ENCODE peak calls at places on chromosomes 2 and 18, in six cellular contexts. S, D, H, K, C and R are unnamed samples.

GRCh38 chr2:4047961-4048891 is 344.9 kb downstream of the DCDC2C start:
- DNase-seq in D (no peak), H (peak), C (no peak), K (no peak), S (no peak), R (no peak)

GRCh38 chr2:37630778-37631177 is 40.7 kb downstream of the CDC42EP3 start:
- DNase-seq in H (no peak), K (no peak), C (no peak), D (no peak), S (no peak), R (no peak)

GRCh38 chr2:224309216-224309615 is 92.7 kb downstream of the FAM124B start:
- DNase-seq in K (no peak), C (no peak), H (no peak), S (no peak), D (no peak), R (no peak)

GRCh38 chr2:44139741-44140140 is 28.9 kb upstream of the PPM1B start:
- DNase-seq in D (no peak), K (no peak), H (no peak), C (no peak), S (no peak), R (no peak)

GRCh38 chr2:225030089-225030653 is 12.1 kb downstream of the DOCK10 start:
- DNase-seq in H (no peak), C (no peak), S (no peak), K (no peak), D (no peak), R (no peak)

GRCh38 chr2:45315881-45316280 is 295.2 kb downstream of the SRBD1 start:
- DNase-seq in C (no peak), S (no peak), D (no peak), K (no peak), H (no peak), R (no peak)

GRCh38 chr18:74380916-74381315 is 65.3 kb downstream of the C18orf63 start:
- DNase-seq in K (no peak), S (no peak), C (no peak), D (peak), H (no peak), R (no peak)

GRCh38 chr2:54422072-54422581 is 34.0 kb upstream of the SPTBN1 start:
- DNase-seq in C (no peak), K (no peak), S (no peak), H (no peak), D (no peak), R (no peak)

GRCh38 chr2:7904319-7904718 is 777.5 kb upstream of the ID2 start:
- DNase-seq in K (no peak), C (no peak), H (no peak), S (no peak), D (no peak), R (no peak)

GRCh38 chr2:88199912-88200682 is 30.0 kb downstream of the THNSL2 start:
- DNase-seq in K (peak), H (no peak), D (no peak), C (peak), S (no peak), R (no peak)

GRCh38 chr2:85216927-85217326 is 83.7 kb downstream of the TCF7L1 start:
- DNase-seq in H (no peak), C (no peak), S (no peak), K (no peak), D (no peak), R (no peak)

GRCh38 chr18:70419526-70419925 is 130.7 kb downstream of the SOCS6 start:
- DNase-seq in D (no peak), H (no peak), C (no peak), K (no peak), S (no peak), R (no peak)

GRCh38 chr2:33873206-33873605 is 274.1 kb upstream of the FAM98A start:
- DNase-seq in H (no peak), S (no peak), D (no peak), K (no peak), C (no peak), R (no peak)

GRCh38 chr2:29463181-29463900 is 348.1 kb downstream of the CLIP4 start:
- DNase-seq in S (no peak), C (no peak), D (no peak), H (peak), K (no peak), R (no peak)

GRCh38 chr2:166417669-166418068 is 41.9 kb upstream of the SCN9A start:
- DNase-seq in C (no peak), S (no peak), K (no peak), D (no peak), H (no peak), R (no peak)

GRCh38 chr2:16201876-16202642 is 261.7 kb downstream of the MYCN start:
- DNase-seq in S (no peak), D (no peak), H (no peak), K (no peak), C (no peak), R (no peak)

GRCh38 chr2:71667256-71668182 is 214.2 kb downstream of the DYSF start:
- DNase-seq in D (peak), C (peak), H (no peak), K (no peak), S (no peak), R (no peak)

GRCh38 chr2:48114256-48114655 is 208.0 kb upstream of the FBXO11 start:
- DNase-seq in S (no peak), K (no peak), C (no peak), H (peak), D (no peak), R (no peak)

GRCh38 chr2:189134485-189134884 is 45.1 kb downstream of the COL5A2 start:
- DNase-seq in C (no peak), K (no peak), H (no peak), D (no peak), S (no peak), R (no peak)

GRCh38 chr2:64888591-64889309 is 100.4 kb upstream of the SLC1A4 start:
- DNase-seq in D (no peak), S (peak), K (no peak), H (peak), C (peak), R (no peak)

GRCh38 chr18:34909637-34910364 is 131.4 kb upstream of the MAPRE2 start:
- DNase-seq in S (peak), C (no peak), K (no peak), H (no peak), D (no peak), R (no peak)

GRCh38 chr2:238525990-238526389 is 99.3 kb downstream of the ASB1 start:
- DNase-seq in K (no peak), C (no peak), H (no peak), D (no peak), S (no peak), R (no peak)

GRCh38 chr18:54479365-54479764 is 111.7 kb upstream of the DYNAP start:
- DNase-seq in D (no peak), C (no peak), H (peak), S (no peak), K (no peak), R (no peak)

GRCh38 chr2:106104332-106105062 is 89.6 kb downstream of the UXS1 start:
- DNase-seq in D (no peak), K (no peak), S (peak), H (no peak), C (peak), R (peak)

GRCh38 chr2:3291750-3292149 is 85.9 kb downstream of the EIPR1 start:
- DNase-seq in C (no peak), S (peak), H (no peak), K (no peak), D (no peak), R (no peak)

DNA sequence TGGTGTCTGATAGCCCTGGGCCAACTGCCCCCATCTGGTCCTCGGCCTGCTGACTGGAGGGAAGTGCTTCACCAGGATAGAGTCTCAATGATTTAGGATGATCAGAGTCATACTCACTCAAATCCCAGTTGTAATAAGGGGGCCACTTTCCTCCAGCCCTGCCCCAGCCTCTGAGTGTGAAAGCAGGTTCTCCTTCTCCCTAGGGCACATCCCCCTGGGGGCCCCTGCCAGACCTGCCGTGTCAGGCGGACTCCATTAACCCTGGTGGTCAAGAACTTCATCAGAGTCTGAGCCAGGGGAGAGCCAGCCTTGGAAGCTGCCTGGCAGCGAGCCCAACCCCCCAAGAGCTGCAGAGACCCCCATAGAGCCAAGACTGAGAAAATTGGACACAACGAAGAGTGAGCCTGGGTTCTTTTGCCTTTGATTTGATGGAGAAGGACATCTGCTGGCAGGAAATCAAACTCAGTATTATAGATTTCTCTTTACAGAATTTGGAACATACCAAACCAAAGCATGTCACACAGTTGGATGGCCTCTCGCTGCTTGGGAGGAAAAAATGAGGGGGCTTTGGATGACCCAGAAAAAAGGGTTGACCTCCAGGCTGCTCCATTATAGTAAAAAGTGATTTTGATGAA is 509.5 kb downstream of the CMPK2 start:
- DNase-seq in C (no peak), D (no peak), K (no peak), H (no peak), S (no peak), R (no peak)
- TF ChIP-seq CTCF in C (no peak), D (no peak), K (no peak), H (no peak), S (no peak), R (no peak)

DNA sequence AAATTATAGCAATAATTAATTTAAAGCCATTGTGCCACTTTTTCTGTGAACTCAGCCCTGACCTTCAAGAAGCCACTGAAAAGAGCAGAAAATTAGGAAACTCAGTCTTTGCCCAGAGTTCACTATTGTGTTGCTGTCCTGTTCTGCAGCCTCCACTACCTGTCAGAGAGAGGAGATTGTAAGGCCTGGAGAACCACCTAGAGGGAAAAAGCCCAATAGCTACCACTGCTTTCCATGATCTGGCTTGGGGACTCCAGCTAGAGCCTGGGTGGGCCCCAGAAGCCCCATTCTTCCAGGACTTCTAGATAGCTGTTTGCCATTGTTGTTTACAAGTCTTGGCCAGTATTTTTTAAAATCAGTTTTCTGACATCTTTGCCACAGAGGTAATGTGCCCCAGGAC is 176.1 kb upstream of the KLF7 start:
- DNase-seq in H (no peak), S (no peak), C (no peak), D (no peak), K (no peak), R (no peak)
- TF ChIP-seq CTCF in H (peak), S (peak), C (peak), D (no peak), K (no peak), R (no peak)

GRCh38 chr18:77063256-77063655 is 69.3 kb downstream of the MBP start:
- DNase-seq in S (no peak), K (no peak), D (peak), C (no peak), H (peak), R (no peak)

GRCh38 chr18:77062518-77063003 is 70.0 kb downstream of the MBP start:
- DNase-seq in H (no peak), C (no peak), D (peak), K (no peak), S (no peak), R (no peak)

GRCh38 chr18:77061291-77061945 is 71.2 kb downstream of the MBP start:
- DNase-seq in K (no peak), S (no peak), C (no peak), D (no peak), H (no peak), R (no peak)

GRCh38 chr18:77059294-77059916 is 73.2 kb downstream of the MBP start:
- DNase-seq in S (no peak), D (no peak), C (peak), K (no peak), H (no peak), R (no peak)

DNA sequence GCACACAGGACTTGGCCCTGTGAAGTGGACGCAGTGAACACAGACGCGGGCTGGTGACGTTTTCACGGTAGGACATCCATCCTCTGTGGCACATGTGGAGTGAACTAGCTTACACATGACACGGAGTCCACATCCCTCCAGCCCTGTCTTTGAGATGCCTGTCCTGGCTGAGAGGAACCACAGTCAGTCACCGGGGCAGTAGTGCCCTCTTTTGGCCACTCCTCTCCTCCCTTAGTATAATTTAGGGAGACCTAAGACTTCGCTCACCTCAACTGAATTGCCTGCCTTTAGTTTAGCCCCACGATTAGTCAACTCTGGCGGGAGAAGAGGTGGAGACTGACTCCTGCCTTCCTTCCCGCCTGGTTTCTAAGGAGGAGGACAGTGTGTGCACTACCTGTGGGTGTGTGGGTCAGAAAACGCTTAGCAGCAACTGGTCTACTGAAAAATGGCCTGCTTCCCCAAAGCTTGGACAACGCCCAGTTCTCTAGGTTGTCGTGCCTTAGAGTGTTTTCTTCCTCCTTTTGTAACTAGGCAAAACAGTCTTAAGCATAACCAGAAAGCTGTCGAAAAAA is 70.6 kb downstream of the MBP start:
- DNase-seq in D (peak), S (no peak), C (peak), H (no peak), K (no peak), R (no peak)
- TF ChIP-seq CTCF in D (peak), S (no peak), C (peak), H (no peak), K (peak), R (no peak)

GRCh38 chr2:69742170-69742952 is 427 bp downstream of the ANXA4 start:
- DNase-seq in D (peak), C (no peak), S (no peak), K (no peak), H (no peak), R (no peak)

GRCh38 chr2:69735696-69736095 is 6.2 kb upstream of the ANXA4 start:
- DNase-seq in H (no peak), D (peak), C (no peak), S (peak), K (no peak), R (no peak)

GRCh38 chr2:69743847-69744264 is 1.9 kb downstream of the ANXA4 start:
- DNase-seq in D (no peak), S (no peak), H (no peak), C (no peak), K (no peak), R (no peak)

GRCh38 chr2:69744456-69744855 is 2.5 kb downstream of the ANXA4 start:
- DNase-seq in K (no peak), C (no peak), H (no peak), S (no peak), D (no peak), R (no peak)

DNA sequence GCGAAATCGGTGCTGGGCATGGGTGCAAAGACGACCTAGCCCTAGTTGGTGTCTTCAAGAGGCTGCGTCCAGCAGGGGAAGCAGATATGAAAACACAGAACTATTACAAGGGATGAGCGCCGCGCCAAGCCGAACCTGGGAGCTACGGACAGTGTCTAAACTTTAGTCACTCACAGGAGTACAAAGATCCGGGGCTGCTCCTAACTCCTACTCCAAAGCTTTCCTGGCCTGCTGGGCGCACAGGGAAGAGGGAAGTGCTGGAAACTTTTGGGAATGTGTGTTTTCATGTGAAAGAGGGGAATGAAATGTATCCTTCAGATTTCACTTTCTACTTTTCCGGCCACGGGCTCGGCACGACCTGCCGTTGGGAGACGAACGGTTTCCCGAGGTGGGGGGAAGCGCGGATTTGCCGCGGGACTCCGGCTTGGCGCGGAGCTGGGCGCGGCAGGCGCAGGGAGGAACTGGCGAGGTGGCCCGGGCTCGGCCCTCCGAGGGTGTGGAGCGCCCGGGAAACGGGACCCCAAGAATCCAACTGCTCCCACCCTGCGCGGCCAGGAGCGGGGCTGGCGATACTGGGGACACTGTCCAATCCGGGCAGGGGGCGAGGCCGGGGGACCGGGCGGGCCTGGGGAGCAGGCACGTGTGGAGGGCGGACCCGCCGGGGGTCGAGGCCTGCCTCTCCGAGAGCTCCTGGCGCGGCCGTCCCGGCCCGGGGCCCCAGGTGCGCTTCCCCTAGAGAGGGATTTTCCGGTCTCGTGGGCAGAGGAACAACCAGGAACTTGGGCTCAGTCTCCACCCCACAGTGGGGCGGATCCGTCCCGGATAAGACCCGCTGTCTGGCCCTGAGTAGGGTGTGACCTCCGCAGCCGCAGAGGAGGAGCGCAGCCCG is at the start of gene ANXA4:
- DNase-seq in S (peak), D (peak), K (peak), C (peak), H (peak), R (peak)
- TF ChIP-seq CTCF in S (no peak), D (no peak), K (peak), C (no peak), H (peak), R (no peak)

GRCh38 chr2:102589444-102589843 is 29.9 kb upstream of the SLC9A2 start:
- DNase-seq in H (no peak), K (no peak), C (no peak), D (no peak), S (no peak), R (no peak)

GRCh38 chr2:102591646-102592045 is 27.7 kb upstream of the SLC9A2 start:
- DNase-seq in S (no peak), D (no peak), C (no peak), H (no peak), K (no peak), R (no peak)

GRCh38 chr2:102593516-102593915 is 25.8 kb upstream of the SLC9A2 start:
- DNase-seq in C (no peak), H (no peak), D (no peak), S (no peak), K (no peak), R (no peak)

GRCh38 chr2:102588213-102588939 is 31.0 kb upstream of the SLC9A2 start:
- DNase-seq in H (no peak), D (no peak), C (no peak), K (no peak), S (no peak), R (no peak)

DNA sequence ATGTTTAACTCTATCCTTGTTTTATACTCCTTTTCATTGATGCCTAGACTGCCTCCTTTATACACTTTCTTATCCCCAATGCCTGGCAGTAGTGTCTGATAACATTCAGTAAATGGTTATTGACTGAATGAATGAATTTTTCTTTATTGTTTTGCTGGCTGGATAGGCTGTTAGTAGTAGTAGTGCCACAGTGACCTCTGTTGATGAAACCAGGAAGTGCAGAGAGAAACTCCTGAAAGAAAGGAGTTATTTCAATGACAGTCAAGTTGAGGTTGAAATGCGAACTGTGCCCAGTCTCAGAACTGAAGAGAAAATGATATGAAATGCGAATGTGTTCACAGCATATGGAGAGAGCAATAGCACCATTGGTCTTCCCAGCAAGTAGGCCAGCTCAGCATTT is 26.8 kb upstream of the SLC9A2 start:
- DNase-seq in C (no peak), K (no peak), S (peak), D (no peak), H (no peak), R (no peak)
- TF ChIP-seq CTCF in C (peak), K (peak), S (no peak), D (no peak), H (peak), R (no peak)

DNA sequence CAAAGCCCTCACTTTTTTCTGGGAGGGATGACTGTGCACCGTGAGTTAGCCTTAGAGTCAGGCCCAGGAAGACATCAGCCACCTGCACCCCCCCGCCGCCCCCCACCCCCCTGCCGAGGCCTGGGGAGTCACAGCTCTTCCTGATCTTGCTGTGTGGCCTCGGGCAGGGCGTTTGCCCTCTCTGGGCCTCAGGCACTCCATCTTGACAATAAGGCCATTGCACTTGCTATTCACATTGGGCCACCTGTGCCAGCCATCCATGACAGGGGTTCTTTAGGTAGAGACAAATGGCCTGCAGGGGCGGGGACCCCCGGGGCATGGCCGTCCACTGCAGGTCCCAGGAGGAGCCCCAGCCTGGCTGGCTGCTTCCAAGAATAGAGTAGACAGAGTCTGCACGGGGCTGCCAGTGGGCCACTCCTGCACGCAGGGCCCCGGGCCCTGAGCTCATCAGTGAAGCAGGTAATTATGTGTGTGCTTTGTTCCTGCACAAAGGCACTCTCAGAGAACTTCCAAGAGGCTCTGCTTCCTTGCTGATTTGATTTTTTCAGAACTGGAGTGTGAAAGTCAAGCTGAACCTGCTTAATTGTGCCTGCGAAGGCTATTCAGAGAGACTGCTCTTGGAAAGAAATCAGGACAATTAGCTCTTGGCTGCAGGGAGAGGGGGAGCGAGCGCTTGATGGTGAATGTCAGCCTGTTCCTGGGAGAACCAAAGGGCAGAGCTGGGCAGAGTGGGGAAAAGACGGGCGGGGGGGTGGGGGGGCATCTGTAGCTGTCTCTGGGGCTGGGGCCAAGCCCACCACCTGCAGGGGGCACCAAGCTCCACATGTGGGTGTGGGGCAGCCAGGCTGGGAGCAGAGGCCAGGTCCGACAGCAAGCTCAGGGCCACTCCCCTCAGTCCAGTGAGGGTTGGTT is 40.3 kb downstream of the RRM2 start:
- DNase-seq in D (no peak), K (no peak), C (peak), H (no peak), S (no peak), R (no peak)
- TF ChIP-seq CTCF in D (peak), K (no peak), C (peak), H (no peak), S (no peak), R (no peak)